ENCODE peak calls at places on chromosomes 5 and 9, in four cellular contexts. One of them, this sample, is unnamed.

GRCh38 chr5:30539004-30539634 is 654.4 kb upstream of the CDH6 start:
- DNase-seq in H1: no peak
- DNase-seq in GM12892: no peak
- DNase-seq in HCT116: no peak
- DNase-seq in this sample: no peak

GRCh38 chr5:140145818-140146522 is 20.2 kb downstream of the IGIP start:
- DNase-seq in GM12892: peak; percentile 73
- DNase-seq in H1: no peak
- DNase-seq in HCT116: no peak
- DNase-seq in this sample: peak; percentile 59

GRCh38 chr9:92671323-92671722 is 1.4 kb upstream of the IPPK start:
- DNase-seq in GM12892: no peak
- DNase-seq in H1: no peak
- DNase-seq in HCT116: peak; percentile 82
- DNase-seq in this sample: no peak

GRCh38 chr5:60520451-60521210 is 179.3 kb downstream of the DEPDC1B start:
- DNase-seq in H1: no peak
- DNase-seq in HCT116: no peak
- DNase-seq in GM12892: no peak
- DNase-seq in this sample: no peak

GRCh38 chr9:91843623-91844111 is 106.4 kb downstream of the ROR2 start:
- DNase-seq in HCT116: no peak
- DNase-seq in GM12892: no peak
- DNase-seq in H1: no peak
- DNase-seq in this sample: no peak

GRCh38 chr5:151239237-151239861 is 13.6 kb upstream of the GM2A start:
- DNase-seq in GM12892: no peak
- DNase-seq in H1: no peak
- DNase-seq in HCT116: peak; percentile 34
- DNase-seq in this sample: no peak

GRCh38 chr9:92405770-92406169 is 1.4 kb upstream of the OGN start:
- DNase-seq in HCT116: no peak
- DNase-seq in H1: no peak
- DNase-seq in GM12892: no peak
- DNase-seq in this sample: no peak

GRCh38 chr9:101028346-101029299 is at the start of gene PLPPR1:
- DNase-seq in HCT116: no peak
- DNase-seq in H1: peak; percentile 47
- DNase-seq in GM12892: no peak
- DNase-seq in this sample: peak; percentile 57

GRCh38 chr5:59335544-59335943 is 558.0 kb downstream of the PDE4D start:
- DNase-seq in HCT116: no peak
- DNase-seq in H1: no peak
- DNase-seq in GM12892: no peak
- DNase-seq in this sample: no peak

GRCh38 chr9:98861881-98862501 is 54.5 kb downstream of the GALNT12 start:
- DNase-seq in HCT116: no peak
- DNase-seq in H1: no peak
- DNase-seq in GM12892: no peak
- DNase-seq in this sample: no peak

GRCh38 chr5:108950276-108950675 is 202.6 kb downstream of the FER start:
- DNase-seq in HCT116: no peak
- DNase-seq in GM12892: no peak
- DNase-seq in H1: no peak
- DNase-seq in this sample: no peak

DNA sequence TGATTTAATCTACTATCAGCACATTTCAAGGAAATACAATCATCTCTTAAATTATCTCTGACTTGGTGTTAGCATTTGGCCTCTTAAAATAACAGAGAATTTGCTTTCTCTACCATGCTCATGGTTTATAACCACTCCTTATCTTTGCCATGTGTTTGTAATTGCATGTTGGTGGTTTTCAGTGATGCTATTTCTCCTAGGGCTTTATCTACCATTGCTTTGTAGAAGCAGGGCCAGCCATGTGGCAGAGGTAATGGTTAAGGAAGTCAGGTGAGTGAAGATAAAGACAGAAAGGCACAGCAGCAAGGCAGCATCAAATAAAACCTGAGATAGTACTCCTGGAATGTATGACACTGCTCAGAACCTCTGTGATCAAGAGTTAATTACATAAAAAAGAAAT is 206.2 kb downstream of the FER start:
- DNase-seq in HCT116: no peak
- DNase-seq in H1: no peak
- DNase-seq in GM12892: no peak
- DNase-seq in this sample: no peak
- TF ChIP-seq POLR2AphosphoS5 in HCT116: no peak
- TF ChIP-seq POLR2AphosphoS5 in H1: no peak
- TF ChIP-seq POLR2AphosphoS5 in GM12892: no peak
- TF ChIP-seq POLR2AphosphoS5 in this sample: no peak

GRCh38 chr9:124795881-124796415 is 19.0 kb downstream of the OLFML2A start:
- DNase-seq in HCT116: no peak
- DNase-seq in H1: no peak
- DNase-seq in GM12892: no peak
- DNase-seq in this sample: no peak
- TF ChIP-seq POLR2AphosphoS5 in HCT116: no peak
- TF ChIP-seq POLR2AphosphoS5 in H1: no peak
- TF ChIP-seq POLR2AphosphoS5 in GM12892: no peak
- TF ChIP-seq POLR2AphosphoS5 in this sample: no peak

GRCh38 chr5:171450423-171451246 is 31.2 kb downstream of the FGF18 start:
- DNase-seq in GM12892: no peak
- DNase-seq in H1: no peak
- DNase-seq in HCT116: no peak
- DNase-seq in this sample: no peak
- TF ChIP-seq POLR2AphosphoS5 in GM12892: no peak
- TF ChIP-seq POLR2AphosphoS5 in H1: no peak
- TF ChIP-seq POLR2AphosphoS5 in HCT116: peak; percentile 44
- TF ChIP-seq POLR2AphosphoS5 in this sample: no peak

DNA sequence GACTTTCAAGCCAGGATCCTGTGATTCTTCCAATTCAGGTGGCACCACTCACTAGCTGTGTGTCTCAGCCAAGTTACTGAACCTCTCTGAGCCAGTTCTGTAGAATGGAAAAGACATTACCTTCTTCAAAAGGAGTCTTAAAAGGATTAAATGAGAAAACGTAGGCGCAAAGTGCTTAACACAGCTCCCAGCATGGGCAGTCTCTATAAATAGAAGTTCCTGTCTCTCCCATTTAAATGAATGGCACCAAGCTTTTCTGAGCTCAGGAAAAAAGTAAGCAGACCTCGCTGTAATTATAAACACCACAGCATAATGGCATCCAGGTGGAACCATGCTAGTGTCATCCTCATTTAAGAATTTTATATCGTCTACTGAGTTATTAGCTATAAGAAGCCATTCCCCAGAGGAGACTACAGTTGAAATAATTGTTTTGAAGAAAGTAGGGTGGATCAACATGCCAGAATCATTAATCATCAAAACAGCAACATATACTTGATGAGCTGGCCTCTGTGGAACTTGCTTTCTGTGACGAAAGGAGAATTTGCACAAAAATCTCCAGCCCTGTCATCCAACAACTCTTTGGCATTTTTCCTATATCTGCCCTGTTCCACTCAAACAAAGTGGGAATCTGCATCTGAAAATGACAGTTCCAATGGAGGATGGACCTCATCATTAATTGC is 188.9 kb downstream of the SPOCK1 start:
- DNase-seq in H1: no peak
- DNase-seq in HCT116: no peak
- DNase-seq in GM12892: no peak
- DNase-seq in this sample: no peak
- TF ChIP-seq POLR2AphosphoS5 in H1: no peak
- TF ChIP-seq POLR2AphosphoS5 in HCT116: no peak
- TF ChIP-seq POLR2AphosphoS5 in GM12892: no peak
- TF ChIP-seq POLR2AphosphoS5 in this sample: no peak

DNA sequence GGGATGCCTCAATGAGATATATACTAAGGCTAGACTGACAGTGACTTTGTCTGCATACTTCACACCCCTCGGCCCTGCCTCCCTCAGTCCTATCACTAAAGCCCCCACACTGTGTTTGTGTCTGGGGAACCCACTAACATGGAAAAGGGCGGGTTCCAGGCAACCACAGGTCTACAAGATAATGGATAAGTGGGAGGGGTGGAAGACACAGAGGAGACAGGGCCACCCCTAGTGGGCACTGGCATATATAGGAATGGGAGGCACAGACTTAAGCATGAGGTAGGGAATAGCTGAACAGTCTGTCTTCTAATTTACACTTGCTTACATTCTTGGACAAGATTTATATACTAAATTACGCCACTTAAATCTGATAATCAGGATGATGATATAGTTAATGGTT is 74.0 kb downstream of the SLIT3 start:
- DNase-seq in H1: no peak
- DNase-seq in HCT116: no peak
- DNase-seq in GM12892: no peak
- DNase-seq in this sample: no peak
- TF ChIP-seq POLR2AphosphoS5 in H1: no peak
- TF ChIP-seq POLR2AphosphoS5 in HCT116: no peak
- TF ChIP-seq POLR2AphosphoS5 in GM12892: no peak
- TF ChIP-seq POLR2AphosphoS5 in this sample: no peak

GRCh38 chr9:8622222-8622802 is 822.7 kb upstream of the DMAC1 start:
- DNase-seq in H1: no peak
- DNase-seq in GM12892: no peak
- DNase-seq in HCT116: no peak
- DNase-seq in this sample: no peak
- TF ChIP-seq POLR2AphosphoS5 in H1: no peak
- TF ChIP-seq POLR2AphosphoS5 in GM12892: no peak
- TF ChIP-seq POLR2AphosphoS5 in HCT116: no peak
- TF ChIP-seq POLR2AphosphoS5 in this sample: no peak

DNA sequence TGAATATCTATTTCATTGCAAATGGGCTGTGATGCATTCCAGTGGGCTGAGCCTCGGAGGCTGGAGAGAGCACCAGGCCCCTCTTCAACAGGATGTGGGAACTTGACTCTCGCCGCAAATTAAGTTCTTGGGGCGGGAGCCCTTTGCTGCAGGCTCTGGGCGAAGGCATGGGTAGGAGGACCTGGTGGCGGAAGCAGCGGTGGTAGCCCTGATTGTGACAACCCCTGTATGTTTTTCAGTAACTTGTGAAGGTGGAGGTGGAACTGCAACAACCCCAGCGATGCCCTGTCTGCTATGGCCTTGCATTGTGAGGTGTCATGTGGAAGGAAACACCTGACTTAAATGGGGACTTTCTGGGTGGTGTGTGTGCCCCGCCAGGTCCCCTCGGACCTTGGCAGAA is 9.4 kb downstream of the FYB1 start:
- DNase-seq in HCT116: no peak
- DNase-seq in GM12892: no peak
- DNase-seq in H1: no peak
- DNase-seq in this sample: no peak
- TF ChIP-seq POLR2AphosphoS5 in HCT116: no peak
- TF ChIP-seq POLR2AphosphoS5 in GM12892: no peak
- TF ChIP-seq POLR2AphosphoS5 in H1: no peak
- TF ChIP-seq POLR2AphosphoS5 in this sample: no peak

This sample was measured in prostate gland.